ENCODE peak calls at places on chromosome 3, in four cellular contexts. B is fibroblast of lung, S is colonic mucosa, U is GM04504. P is an unnamed sample.

GRCh38 chr3:15348246-15348645 is 15.9 kb upstream of the SH3BP5 start:
- DNase-seq in U (no peak), S (no peak), B (no peak), P (no peak)

GRCh38 chr3:65030847-65031463 is 343.2 kb upstream of the ADAMTS9 start:
- DNase-seq in S (no peak), B (peak; percentile 98), U (peak; percentile 29), P (no peak)

GRCh38 chr3:173913985-173914421 is 516.5 kb downstream of the NLGN1 start:
- DNase-seq in B (peak; percentile 69), S (no peak), U (no peak), P (no peak)

GRCh38 chr3:194328080-194328571 is 23.0 kb downstream of the CPN2 start:
- DNase-seq in U (no peak), B (peak; percentile 85), S (no peak), P (no peak)

GRCh38 chr3:23712095-23712494 is 93.7 kb upstream of the UBE2E1 start:
- DNase-seq in B (no peak), S (no peak), U (no peak), P (no peak)

GRCh38 chr3:43144811-43145490 is 39.1 kb upstream of the POMGNT2 start:
- DNase-seq in S (no peak), B (peak; percentile 55), U (peak; percentile 33), P (no peak)

GRCh38 chr3:53804697-53805462 is 41.3 kb downstream of the CHDH start:
- DNase-seq in B (peak; percentile 78), S (no peak), U (peak; percentile 68), P (peak; percentile 26)

GRCh38 chr3:152539191-152539764 is 270.5 kb downstream of the MBNL1 start:
- DNase-seq in U (no peak), S (no peak), B (no peak), P (no peak)

GRCh38 chr3:187507266-187507665 is 139.1 kb downstream of the RTP4 start:
- DNase-seq in S (no peak), U (no peak), B (no peak), P (no peak)

GRCh38 chr3:142165194-142165593 is 15.8 kb upstream of the TFDP2 start:
- DNase-seq in S (no peak), B (peak; percentile 21), U (no peak), P (no peak)

GRCh38 chr3:140391041-140391440 is 286.8 kb upstream of the TRIM42 start:
- DNase-seq in S (no peak), B (no peak), U (no peak), P (no peak)

GRCh38 chr3:72990701-72991395 is 5.8 kb upstream of the PPP4R2 start:
- DNase-seq in B (no peak), U (no peak), S (no peak), P (no peak)

GRCh38 chr3:52574056-52574965 is 37.9 kb downstream of the UQCC5 start:
- DNase-seq in U (no peak), B (no peak), S (no peak), P (no peak)

GRCh38 chr3:94159062-94159726 is 96.3 kb downstream of the NSUN3 start:
- DNase-seq in S (no peak), B (peak; percentile 81), U (no peak), P (no peak)

GRCh38 chr3:123781571-123782275 is 102.4 kb downstream of the MYLK start:
- DNase-seq in B (peak; percentile 81), S (no peak), U (no peak), P (no peak)

GRCh38 chr3:65348596-65348995 is 660.8 kb upstream of the ADAMTS9 start:
- DNase-seq in B (peak; percentile 39), U (peak; percentile 37), S (no peak), P (no peak)

GRCh38 chr3:11568503-11569155 is 75.1 kb downstream of the VGLL4 start:
- DNase-seq in S (no peak), B (peak; percentile 97), U (peak; percentile 89), P (peak; percentile 92)

GRCh38 chr3:150681037-150681436 is 22.7 kb downstream of the ERICH6 start:
- DNase-seq in U (no peak), S (no peak), B (no peak), P (no peak)

GRCh38 chr3:126344380-126345041 is 12.7 kb downstream of the KLF15 start:
- DNase-seq in S (peak; percentile 10), U (no peak), B (no peak), P (peak; percentile 54)

GRCh38 chr3:166274342-166274741 is 437.1 kb upstream of the BCHE start:
- DNase-seq in U (no peak), S (no peak), B (peak; percentile 52), P (no peak)

GRCh38 chr3:94115482-94115881 is 52.6 kb downstream of the NSUN3 start:
- DNase-seq in U (peak; percentile 3), B (peak; percentile 45), S (no peak), P (no peak)

GRCh38 chr3:50806806-50807205 is 132.1 kb downstream of the DOCK3 start:
- DNase-seq in B (peak; percentile 36), U (no peak), S (no peak), P (no peak)

GRCh38 chr3:56904526-56905245 is 102.9 kb upstream of the ARHGEF3 start:
- DNase-seq in U (no peak), S (no peak), B (no peak), P (no peak)

GRCh38 chr3:143016321-143016972 is 15.1 kb downstream of the U2SURP start:
- DNase-seq in S (no peak), B (no peak), U (no peak), P (no peak)

GRCh38 chr3:151117044-151117443 is 31.6 kb downstream of the MED12L start:
- DNase-seq in B (no peak), U (no peak), S (no peak), P (no peak)

GRCh38 chr3:158053386-158053785 is 52.8 kb downstream of the SHOX2 start:
- DNase-seq in S (no peak), U (no peak), B (no peak), P (no peak)

GRCh38 chr3:8607285-8608040 is 37.1 kb downstream of the SSUH2 start:
- DNase-seq in S (no peak), U (peak; percentile 51), B (peak; percentile 79), P (peak; percentile 83)

GRCh38 chr3:24161841-24162240 is 216.8 kb downstream of the NR1D2 start:
- DNase-seq in S (no peak), U (no peak), B (no peak), P (no peak)

GRCh38 chr3:126357299-126358037 is at the start of gene KLF15:
- DNase-seq in S (peak; percentile 87), B (peak; percentile 69), U (peak; percentile 50), P (peak; percentile 93)

GRCh38 chr3:71721721-71722157 is 3.5 kb downstream of the EIF4E3 start:
- DNase-seq in S (no peak), B (no peak), U (no peak), P (no peak)

GRCh38 chr3:114380233-114380645 is 86.4 kb downstream of the TIGIT start:
- DNase-seq in S (peak; percentile 30), U (peak; percentile 75), B (peak; percentile 97), P (peak; percentile 84)

GRCh38 chr3:151382671-151383070 is 1.9 kb downstream of the P2RY12 start:
- DNase-seq in S (peak; percentile 20), U (no peak), B (no peak), P (no peak)

GRCh38 chr3:142866841-142867631 is 21.8 kb downstream of the PCOLCE2 start:
- DNase-seq in U (no peak), B (no peak), S (no peak), P (no peak)

GRCh38 chr3:41431386-41431785 is 232.1 kb downstream of the CTNNB1 start:
- DNase-seq in U (no peak), B (peak; percentile 2), S (no peak), P (no peak)

GRCh38 chr3:148883163-148883562 is 18.1 kb downstream of the CPA3 start:
- DNase-seq in S (no peak), U (no peak), B (no peak), P (no peak)

GRCh38 chr3:160291290-160291908 is 66.2 kb downstream of the C3orf80 start:
- DNase-seq in S (peak; percentile 49), U (no peak), B (no peak), P (no peak)

GRCh38 chr3:147680820-147681488 is 271.8 kb downstream of the ZIC1 start:
- DNase-seq in U (no peak), S (no peak), B (peak; percentile 15), P (peak; percentile 82)

P was measured in cardiac septum.